ENCODE peak calls at places on chromosomes 2 and 18, in seven cellular contexts. One of them, this sample, is unnamed.

GRCh38 chr2:26885651-26886329 is 37.9 kb downstream of the DPYSL5 start:
- DNase-seq in CD14-positive monocyte: no peak
- DNase-seq in GDM1: no peak
- DNase-seq in activated T-cell treated with anti-CD3 and anti-CD28 coated beads for 1 hour: no peak
- DNase-seq in CD4-positive, alpha-beta T cell: no peak
- DNase-seq in hypothalamus: no peak
- DNase-seq in frontal cortex: no peak
- DNase-seq in this sample: no peak

GRCh38 chr18:6624729-6625308 is 104.7 kb upstream of the ARHGAP28 start:
- DNase-seq in activated T-cell treated with anti-CD3 and anti-CD28 coated beads for 1 hour: no peak
- DNase-seq in hypothalamus: no peak
- DNase-seq in GDM1: no peak
- DNase-seq in CD14-positive monocyte: no peak
- DNase-seq in CD4-positive, alpha-beta T cell: no peak
- DNase-seq in frontal cortex: no peak
- DNase-seq in this sample: no peak

GRCh38 chr18:63779386-63779785 is 4.2 kb downstream of the SERPINB7 start:
- DNase-seq in hypothalamus: no peak
- DNase-seq in GDM1: no peak
- DNase-seq in frontal cortex: no peak
- DNase-seq in CD14-positive monocyte: no peak
- DNase-seq in CD4-positive, alpha-beta T cell: no peak
- DNase-seq in activated T-cell treated with anti-CD3 and anti-CD28 coated beads for 1 hour: no peak
- DNase-seq in this sample: no peak

GRCh38 chr18:76707534-76707933 is 114.8 kb upstream of the ZNF236 start:
- DNase-seq in CD4-positive, alpha-beta T cell: no peak
- DNase-seq in hypothalamus: no peak
- DNase-seq in CD14-positive monocyte: no peak
- DNase-seq in frontal cortex: no peak
- DNase-seq in GDM1: no peak
- DNase-seq in activated T-cell treated with anti-CD3 and anti-CD28 coated beads for 1 hour: no peak
- DNase-seq in this sample: no peak

GRCh38 chr2:189623049-189623448 is 38.2 kb upstream of the ASNSD1 start:
- DNase-seq in GDM1: no peak
- DNase-seq in activated T-cell treated with anti-CD3 and anti-CD28 coated beads for 1 hour: no peak
- DNase-seq in CD4-positive, alpha-beta T cell: no peak
- DNase-seq in CD14-positive monocyte: no peak
- DNase-seq in frontal cortex: no peak
- DNase-seq in hypothalamus: no peak
- DNase-seq in this sample: no peak

GRCh38 chr18:50315100-50315871 is 27.8 kb upstream of the CXXC1 start:
- DNase-seq in CD4-positive, alpha-beta T cell: no peak
- DNase-seq in activated T-cell treated with anti-CD3 and anti-CD28 coated beads for 1 hour: no peak
- DNase-seq in GDM1: no peak
- DNase-seq in CD14-positive monocyte: no peak
- DNase-seq in hypothalamus: no peak
- DNase-seq in frontal cortex: no peak
- DNase-seq in this sample: no peak

GRCh38 chr2:199778655-199779054 is 72.3 kb downstream of the FTCDNL1 start:
- DNase-seq in CD4-positive, alpha-beta T cell: no peak
- DNase-seq in CD14-positive monocyte: no peak
- DNase-seq in frontal cortex: no peak
- DNase-seq in GDM1: no peak
- DNase-seq in hypothalamus: no peak
- DNase-seq in activated T-cell treated with anti-CD3 and anti-CD28 coated beads for 1 hour: no peak
- DNase-seq in this sample: no peak

GRCh38 chr2:190685348-190685747 is 36.5 kb downstream of the NAB1 start:
- DNase-seq in CD4-positive, alpha-beta T cell: no peak
- DNase-seq in hypothalamus: no peak
- DNase-seq in activated T-cell treated with anti-CD3 and anti-CD28 coated beads for 1 hour: no peak
- DNase-seq in CD14-positive monocyte: no peak
- DNase-seq in frontal cortex: no peak
- DNase-seq in GDM1: no peak
- DNase-seq in this sample: no peak

GRCh38 chr2:73225513-73226360 is 7.3 kb downstream of the PRADC1 start:
- DNase-seq in hypothalamus: no peak
- DNase-seq in CD14-positive monocyte: no peak
- DNase-seq in CD4-positive, alpha-beta T cell: no peak
- DNase-seq in GDM1: peak; percentile 29
- DNase-seq in frontal cortex: no peak
- DNase-seq in activated T-cell treated with anti-CD3 and anti-CD28 coated beads for 1 hour: no peak
- DNase-seq in this sample: peak; percentile 18

GRCh38 chr2:3571284-3571683 is 3.8 kb upstream of the RPS7 start:
- DNase-seq in hypothalamus: no peak
- DNase-seq in frontal cortex: no peak
- DNase-seq in activated T-cell treated with anti-CD3 and anti-CD28 coated beads for 1 hour: no peak
- DNase-seq in CD4-positive, alpha-beta T cell: no peak
- DNase-seq in GDM1: no peak
- DNase-seq in CD14-positive monocyte: no peak
- DNase-seq in this sample: no peak

GRCh38 chr18:11925800-11926481 is 17.8 kb upstream of the MPPE1 start:
- DNase-seq in CD14-positive monocyte: no peak
- DNase-seq in hypothalamus: no peak
- DNase-seq in frontal cortex: no peak
- DNase-seq in GDM1: no peak
- DNase-seq in CD4-positive, alpha-beta T cell: no peak
- DNase-seq in activated T-cell treated with anti-CD3 and anti-CD28 coated beads for 1 hour: no peak
- DNase-seq in this sample: no peak

GRCh38 chr2:25398534-25398933 is 56.8 kb upstream of the DNMT3A start:
- DNase-seq in GDM1: no peak
- DNase-seq in frontal cortex: no peak
- DNase-seq in CD14-positive monocyte: no peak
- DNase-seq in CD4-positive, alpha-beta T cell: no peak
- DNase-seq in hypothalamus: no peak
- DNase-seq in activated T-cell treated with anti-CD3 and anti-CD28 coated beads for 1 hour: no peak
- DNase-seq in this sample: no peak

GRCh38 chr18:72848534-72849237 is 19.1 kb downstream of the NETO1 start:
- DNase-seq in frontal cortex: no peak
- DNase-seq in CD14-positive monocyte: no peak
- DNase-seq in CD4-positive, alpha-beta T cell: no peak
- DNase-seq in GDM1: no peak
- DNase-seq in activated T-cell treated with anti-CD3 and anti-CD28 coated beads for 1 hour: no peak
- DNase-seq in hypothalamus: no peak
- DNase-seq in this sample: no peak

GRCh38 chr2:107072150-107072940 is 186.4 kb upstream of the ST6GAL2 start:
- DNase-seq in GDM1: no peak
- DNase-seq in hypothalamus: no peak
- DNase-seq in activated T-cell treated with anti-CD3 and anti-CD28 coated beads for 1 hour: no peak
- DNase-seq in CD4-positive, alpha-beta T cell: no peak
- DNase-seq in CD14-positive monocyte: no peak
- DNase-seq in frontal cortex: no peak
- DNase-seq in this sample: peak; percentile 0